ENCODE peak calls at places on chromosomes 2 and 18, in ten cellular contexts. One of them, this sample, is unnamed.

GRCh38 chr18:51610481-51610880 is 413.0 kb upstream of the MEX3C start:
- DNase-seq in MM.1S: no peak
- DNase-seq in upper lobe of right lung: no peak
- DNase-seq in NCI-H460: no peak
- DNase-seq in NCI-H2081: no peak
- DNase-seq in stimulated activated naive B cell treated with anti-CD40 and anti-IgM and Interleukin-4, amounts not matched to agents 10 μg/mL and 1 μg/mL and 100 μg/mL, for 72 hours: no peak
- DNase-seq in AG20443: no peak
- DNase-seq in colonic mucosa: no peak
- DNase-seq in neuronal stem cell: no peak
- DNase-seq in GM23338: no peak
- DNase-seq in this sample: no peak

GRCh38 chr2:85504434-85505261 is 34.3 kb upstream of the MAT2A start:
- DNase-seq in MM.1S: no peak
- DNase-seq in upper lobe of right lung: no peak
- DNase-seq in NCI-H460: peak; percentile 50
- DNase-seq in NCI-H2081: peak; percentile 82
- DNase-seq in stimulated activated naive B cell treated with anti-CD40 and anti-IgM and Interleukin-4, amounts not matched to agents 10 μg/mL and 1 μg/mL and 100 μg/mL, for 72 hours: no peak
- DNase-seq in AG20443: peak; percentile 84
- DNase-seq in colonic mucosa: no peak
- DNase-seq in neuronal stem cell: no peak
- DNase-seq in GM23338: no peak
- DNase-seq in this sample: no peak

GRCh38 chr2:190835303-190835930 is 45.2 kb upstream of the GLS start:
- DNase-seq in MM.1S: no peak
- DNase-seq in upper lobe of right lung: no peak
- DNase-seq in NCI-H460: no peak
- DNase-seq in NCI-H2081: no peak
- DNase-seq in stimulated activated naive B cell treated with anti-CD40 and anti-IgM and Interleukin-4, amounts not matched to agents 10 μg/mL and 1 μg/mL and 100 μg/mL, for 72 hours: no peak
- DNase-seq in AG20443: peak; percentile 91
- DNase-seq in colonic mucosa: no peak
- DNase-seq in neuronal stem cell: no peak
- DNase-seq in GM23338: no peak
- DNase-seq in this sample: no peak

GRCh38 chr2:2590796-2591541 is 259.9 kb upstream of the MYT1L start:
- DNase-seq in MM.1S: no peak
- DNase-seq in upper lobe of right lung: no peak
- DNase-seq in NCI-H460: no peak
- DNase-seq in NCI-H2081: no peak
- DNase-seq in stimulated activated naive B cell treated with anti-CD40 and anti-IgM and Interleukin-4, amounts not matched to agents 10 μg/mL and 1 μg/mL and 100 μg/mL, for 72 hours: no peak
- DNase-seq in AG20443: no peak
- DNase-seq in colonic mucosa: no peak
- DNase-seq in neuronal stem cell: no peak
- DNase-seq in GM23338: no peak
- DNase-seq in this sample: no peak

GRCh38 chr2:102758433-102758832 is 3.4 kb upstream of the TMEM182 start:
- DNase-seq in MM.1S: no peak
- DNase-seq in upper lobe of right lung: no peak
- DNase-seq in NCI-H460: no peak
- DNase-seq in NCI-H2081: no peak
- DNase-seq in stimulated activated naive B cell treated with anti-CD40 and anti-IgM and Interleukin-4, amounts not matched to agents 10 μg/mL and 1 μg/mL and 100 μg/mL, for 72 hours: no peak
- DNase-seq in AG20443: no peak
- DNase-seq in colonic mucosa: no peak
- DNase-seq in neuronal stem cell: no peak
- DNase-seq in GM23338: no peak
- DNase-seq in this sample: no peak

GRCh38 chr18:41974661-41975286 is 19.7 kb downstream of the PIK3C3 start:
- DNase-seq in MM.1S: no peak
- DNase-seq in upper lobe of right lung: no peak
- DNase-seq in NCI-H460: no peak
- DNase-seq in NCI-H2081: no peak
- DNase-seq in stimulated activated naive B cell treated with anti-CD40 and anti-IgM and Interleukin-4, amounts not matched to agents 10 μg/mL and 1 μg/mL and 100 μg/mL, for 72 hours: no peak
- DNase-seq in AG20443: no peak
- DNase-seq in colonic mucosa: no peak
- DNase-seq in neuronal stem cell: no peak
- DNase-seq in GM23338: no peak
- DNase-seq in this sample: no peak

GRCh38 chr18:72233106-72233505 is 311.0 kb downstream of the CBLN2 start:
- DNase-seq in MM.1S: no peak
- DNase-seq in upper lobe of right lung: no peak
- DNase-seq in NCI-H460: no peak
- DNase-seq in NCI-H2081: no peak
- DNase-seq in stimulated activated naive B cell treated with anti-CD40 and anti-IgM and Interleukin-4, amounts not matched to agents 10 μg/mL and 1 μg/mL and 100 μg/mL, for 72 hours: no peak
- DNase-seq in AG20443: no peak
- DNase-seq in colonic mucosa: no peak
- DNase-seq in neuronal stem cell: peak; percentile 20
- DNase-seq in GM23338: no peak
- DNase-seq in this sample: no peak

GRCh38 chr2:218658671-218659257 is 659 bp downstream of the ZNF142 start:
- DNase-seq in MM.1S: peak; percentile 85
- DNase-seq in upper lobe of right lung: no peak
- DNase-seq in NCI-H460: peak; percentile 21
- DNase-seq in NCI-H2081: peak; percentile 54
- DNase-seq in stimulated activated naive B cell treated with anti-CD40 and anti-IgM and Interleukin-4, amounts not matched to agents 10 μg/mL and 1 μg/mL and 100 μg/mL, for 72 hours: peak; percentile 42
- DNase-seq in AG20443: peak; percentile 67
- DNase-seq in colonic mucosa: peak; percentile 69
- DNase-seq in neuronal stem cell: peak; percentile 31
- DNase-seq in GM23338: peak; percentile 90
- DNase-seq in this sample: peak; percentile 64

GRCh38 chr18:26356045-26356785 is 130.0 kb downstream of the TAF4B start:
- DNase-seq in MM.1S: peak; percentile 76
- DNase-seq in upper lobe of right lung: no peak
- DNase-seq in NCI-H460: no peak
- DNase-seq in NCI-H2081: no peak
- DNase-seq in stimulated activated naive B cell treated with anti-CD40 and anti-IgM and Interleukin-4, amounts not matched to agents 10 μg/mL and 1 μg/mL and 100 μg/mL, for 72 hours: no peak
- DNase-seq in AG20443: no peak
- DNase-seq in colonic mucosa: no peak
- DNase-seq in neuronal stem cell: no peak
- DNase-seq in GM23338: no peak
- DNase-seq in this sample: no peak

GRCh38 chr2:120238728-120239487 is 13.7 kb upstream of the RALB start:
- DNase-seq in MM.1S: no peak
- DNase-seq in upper lobe of right lung: no peak
- DNase-seq in NCI-H460: no peak
- DNase-seq in NCI-H2081: no peak
- DNase-seq in stimulated activated naive B cell treated with anti-CD40 and anti-IgM and Interleukin-4, amounts not matched to agents 10 μg/mL and 1 μg/mL and 100 μg/mL, for 72 hours: no peak
- DNase-seq in AG20443: peak; percentile 94
- DNase-seq in colonic mucosa: peak; percentile 90
- DNase-seq in neuronal stem cell: no peak
- DNase-seq in GM23338: no peak
- DNase-seq in this sample: no peak

GRCh38 chr18:30970201-30970816 is 72.2 kb downstream of the DSC3 start:
- DNase-seq in MM.1S: peak; percentile 27
- DNase-seq in upper lobe of right lung: no peak
- DNase-seq in NCI-H460: peak; percentile 48
- DNase-seq in NCI-H2081: peak; percentile 43
- DNase-seq in stimulated activated naive B cell treated with anti-CD40 and anti-IgM and Interleukin-4, amounts not matched to agents 10 μg/mL and 1 μg/mL and 100 μg/mL, for 72 hours: no peak
- DNase-seq in AG20443: no peak
- DNase-seq in colonic mucosa: no peak
- DNase-seq in neuronal stem cell: no peak
- DNase-seq in GM23338: peak; percentile 71
- DNase-seq in this sample: no peak

GRCh38 chr18:57846258-57846657 is 43.1 kb upstream of the ATP8B1 start:
- DNase-seq in MM.1S: no peak
- DNase-seq in upper lobe of right lung: no peak
- DNase-seq in NCI-H460: peak; percentile 44
- DNase-seq in NCI-H2081: no peak
- DNase-seq in stimulated activated naive B cell treated with anti-CD40 and anti-IgM and Interleukin-4, amounts not matched to agents 10 μg/mL and 1 μg/mL and 100 μg/mL, for 72 hours: no peak
- DNase-seq in AG20443: peak; percentile 59
- DNase-seq in colonic mucosa: no peak
- DNase-seq in neuronal stem cell: no peak
- DNase-seq in GM23338: no peak
- DNase-seq in this sample: no peak

GRCh38 chr18:8307960-8308359 is 301.3 kb upstream of the RAB12 start:
- DNase-seq in MM.1S: no peak
- DNase-seq in upper lobe of right lung: no peak
- DNase-seq in NCI-H460: no peak
- DNase-seq in NCI-H2081: no peak
- DNase-seq in stimulated activated naive B cell treated with anti-CD40 and anti-IgM and Interleukin-4, amounts not matched to agents 10 μg/mL and 1 μg/mL and 100 μg/mL, for 72 hours: no peak
- DNase-seq in AG20443: no peak
- DNase-seq in colonic mucosa: no peak
- DNase-seq in neuronal stem cell: no peak
- DNase-seq in GM23338: no peak
- DNase-seq in this sample: no peak

GRCh38 chr2:217261452-217261851 is 401.6 kb upstream of the TNP1 start:
- DNase-seq in MM.1S: no peak
- DNase-seq in upper lobe of right lung: no peak
- DNase-seq in NCI-H460: no peak
- DNase-seq in NCI-H2081: no peak
- DNase-seq in stimulated activated naive B cell treated with anti-CD40 and anti-IgM and Interleukin-4, amounts not matched to agents 10 μg/mL and 1 μg/mL and 100 μg/mL, for 72 hours: no peak
- DNase-seq in AG20443: no peak
- DNase-seq in colonic mucosa: no peak
- DNase-seq in neuronal stem cell: no peak
- DNase-seq in GM23338: no peak
- DNase-seq in this sample: no peak

GRCh38 chr18:51321696-51322095 is 124.2 kb upstream of the MEX3C start:
- DNase-seq in MM.1S: no peak
- DNase-seq in upper lobe of right lung: no peak
- DNase-seq in NCI-H460: no peak
- DNase-seq in NCI-H2081: no peak
- DNase-seq in stimulated activated naive B cell treated with anti-CD40 and anti-IgM and Interleukin-4, amounts not matched to agents 10 μg/mL and 1 μg/mL and 100 μg/mL, for 72 hours: no peak
- DNase-seq in AG20443: no peak
- DNase-seq in colonic mucosa: no peak
- DNase-seq in neuronal stem cell: no peak
- DNase-seq in GM23338: peak; percentile 22
- DNase-seq in this sample: no peak

GRCh38 chr2:210442457-210442856 is 34.1 kb downstream of the LANCL1 start:
- DNase-seq in MM.1S: no peak
- DNase-seq in upper lobe of right lung: no peak
- DNase-seq in NCI-H460: no peak
- DNase-seq in NCI-H2081: no peak
- DNase-seq in stimulated activated naive B cell treated with anti-CD40 and anti-IgM and Interleukin-4, amounts not matched to agents 10 μg/mL and 1 μg/mL and 100 μg/mL, for 72 hours: no peak
- DNase-seq in AG20443: no peak
- DNase-seq in colonic mucosa: no peak
- DNase-seq in neuronal stem cell: no peak
- DNase-seq in GM23338: no peak
- DNase-seq in this sample: no peak

GRCh38 chr18:61199131-61199903 is 133.9 kb upstream of the CDH20 start:
- DNase-seq in MM.1S: no peak
- DNase-seq in upper lobe of right lung: no peak
- DNase-seq in NCI-H460: no peak
- DNase-seq in NCI-H2081: no peak
- DNase-seq in stimulated activated naive B cell treated with anti-CD40 and anti-IgM and Interleukin-4, amounts not matched to agents 10 μg/mL and 1 μg/mL and 100 μg/mL, for 72 hours: no peak
- DNase-seq in AG20443: peak; percentile 42
- DNase-seq in colonic mucosa: no peak
- DNase-seq in neuronal stem cell: no peak
- DNase-seq in GM23338: no peak
- DNase-seq in this sample: no peak

GRCh38 chr18:24427484-24427883 is 1.0 kb downstream of the IMPACT start:
- DNase-seq in MM.1S: no peak
- DNase-seq in upper lobe of right lung: no peak
- DNase-seq in NCI-H460: no peak
- DNase-seq in NCI-H2081: peak; percentile 43
- DNase-seq in stimulated activated naive B cell treated with anti-CD40 and anti-IgM and Interleukin-4, amounts not matched to agents 10 μg/mL and 1 μg/mL and 100 μg/mL, for 72 hours: no peak
- DNase-seq in AG20443: peak; percentile 14
- DNase-seq in colonic mucosa: no peak
- DNase-seq in neuronal stem cell: no peak
- DNase-seq in GM23338: peak; percentile 8
- DNase-seq in this sample: no peak

GRCh38 chr2:200383380-200384110 is 77.1 kb downstream of the SPATS2L start:
- DNase-seq in MM.1S: peak; percentile 82
- DNase-seq in upper lobe of right lung: no peak
- DNase-seq in NCI-H460: peak; percentile 63
- DNase-seq in NCI-H2081: no peak
- DNase-seq in stimulated activated naive B cell treated with anti-CD40 and anti-IgM and Interleukin-4, amounts not matched to agents 10 μg/mL and 1 μg/mL and 100 μg/mL, for 72 hours: no peak
- DNase-seq in AG20443: peak; percentile 40
- DNase-seq in colonic mucosa: no peak
- DNase-seq in neuronal stem cell: no peak
- DNase-seq in GM23338: peak; percentile 55
- DNase-seq in this sample: no peak

GRCh38 chr2:120673205-120673550 is 62.5 kb upstream of the GLI2 start:
- DNase-seq in MM.1S: no peak
- DNase-seq in upper lobe of right lung: no peak
- DNase-seq in NCI-H460: no peak
- DNase-seq in NCI-H2081: no peak
- DNase-seq in stimulated activated naive B cell treated with anti-CD40 and anti-IgM and Interleukin-4, amounts not matched to agents 10 μg/mL and 1 μg/mL and 100 μg/mL, for 72 hours: no peak
- DNase-seq in AG20443: no peak
- DNase-seq in colonic mucosa: no peak
- DNase-seq in neuronal stem cell: no peak
- DNase-seq in GM23338: no peak
- DNase-seq in this sample: no peak

GRCh38 chr2:222318026-222318711 is 19.4 kb upstream of the PAX3 start:
- DNase-seq in MM.1S: peak; percentile 71
- DNase-seq in upper lobe of right lung: peak; percentile 85
- DNase-seq in NCI-H460: peak; percentile 57
- DNase-seq in NCI-H2081: peak; percentile 91
- DNase-seq in stimulated activated naive B cell treated with anti-CD40 and anti-IgM and Interleukin-4, amounts not matched to agents 10 μg/mL and 1 μg/mL and 100 μg/mL, for 72 hours: peak; percentile 44
- DNase-seq in AG20443: peak; percentile 67
- DNase-seq in colonic mucosa: peak; percentile 82
- DNase-seq in neuronal stem cell: no peak
- DNase-seq in GM23338: peak; percentile 90
- DNase-seq in this sample: peak; percentile 89

GRCh38 chr2:149068225-149068995 is 29.9 kb downstream of the LYPD6B start:
- DNase-seq in MM.1S: no peak
- DNase-seq in upper lobe of right lung: no peak
- DNase-seq in NCI-H460: no peak
- DNase-seq in NCI-H2081: no peak
- DNase-seq in stimulated activated naive B cell treated with anti-CD40 and anti-IgM and Interleukin-4, amounts not matched to agents 10 μg/mL and 1 μg/mL and 100 μg/mL, for 72 hours: no peak
- DNase-seq in AG20443: no peak
- DNase-seq in colonic mucosa: no peak
- DNase-seq in neuronal stem cell: no peak
- DNase-seq in GM23338: no peak
- DNase-seq in this sample: no peak

GRCh38 chr18:10285283-10285640 is 169.2 kb upstream of the APCDD1 start:
- DNase-seq in MM.1S: no peak
- DNase-seq in upper lobe of right lung: no peak
- DNase-seq in NCI-H460: no peak
- DNase-seq in NCI-H2081: no peak
- DNase-seq in stimulated activated naive B cell treated with anti-CD40 and anti-IgM and Interleukin-4, amounts not matched to agents 10 μg/mL and 1 μg/mL and 100 μg/mL, for 72 hours: no peak
- DNase-seq in AG20443: no peak
- DNase-seq in colonic mucosa: no peak
- DNase-seq in neuronal stem cell: no peak
- DNase-seq in GM23338: no peak
- DNase-seq in this sample: no peak

GRCh38 chr2:231780123-231780908 is 766 bp downstream of the PDE6D start:
- DNase-seq in MM.1S: no peak
- DNase-seq in upper lobe of right lung: peak; percentile 64
- DNase-seq in NCI-H460: no peak
- DNase-seq in NCI-H2081: no peak
- DNase-seq in stimulated activated naive B cell treated with anti-CD40 and anti-IgM and Interleukin-4, amounts not matched to agents 10 μg/mL and 1 μg/mL and 100 μg/mL, for 72 hours: no peak
- DNase-seq in AG20443: peak; percentile 39
- DNase-seq in colonic mucosa: peak; percentile 27
- DNase-seq in neuronal stem cell: peak; percentile 15
- DNase-seq in GM23338: peak; percentile 71
- DNase-seq in this sample: peak; percentile 71

GRCh38 chr18:44679912-44680270 is 797 bp upstream of the SETBP1 start:
- DNase-seq in MM.1S: peak; percentile 60
- DNase-seq in upper lobe of right lung: peak; percentile 72
- DNase-seq in NCI-H460: peak; percentile 25
- DNase-seq in NCI-H2081: peak; percentile 42
- DNase-seq in stimulated activated naive B cell treated with anti-CD40 and anti-IgM and Interleukin-4, amounts not matched to agents 10 μg/mL and 1 μg/mL and 100 μg/mL, for 72 hours: peak; percentile 38
- DNase-seq in AG20443: peak; percentile 67
- DNase-seq in colonic mucosa: peak; percentile 66
- DNase-seq in neuronal stem cell: no peak
- DNase-seq in GM23338: peak; percentile 72
- DNase-seq in this sample: peak; percentile 67

This sample was measured in ecto neural progenitor cell.